ENCODE peak calls at places on chromosomes 4 and X, in ten cellular contexts. E is memory B cell; A is ELR; I is CD8-positive, alpha-beta memory T cell; S is activated CD4-positive, alpha-beta T cell treated with anti-CD3 and anti-CD28 coated beads, Interleukin-2, amount 10 ng/mL, durations not matched to agents 7 days and 5 days; H is hypothalamus; U is nephron progenitor cell; L is effector memory CD8-positive, alpha-beta T cell; P is caudate nucleus; D is HT1080. K is an unnamed sample.

GRCh38 chr4:53730431-53730830 is 139.1 kb upstream of the LNX1 start:
- DNase-seq in E (no peak), A (no peak), I (no peak), S (no peak), H (no peak), U (no peak), L (no peak), P (no peak), D (no peak), K (no peak)

GRCh38 chr4:6926681-6927478 is 17.3 kb downstream of the TBC1D14 start:
- DNase-seq in E (no peak), A (no peak), I (peak), S (peak), H (no peak), U (peak), L (no peak), P (no peak), D (no peak), K (peak)

GRCh38 chrX:106263817-106264216 is 95.7 kb downstream of the PWWP3B start:
- DNase-seq in E (no peak), A (no peak), I (no peak), S (no peak), H (no peak), U (no peak), L (no peak), P (no peak), D (peak), K (no peak)

GRCh38 chrX:130170752-130171445 is 863 bp upstream of the RAB33A start:
- DNase-seq in E (peak), A (peak), I (peak), S (peak), H (peak), U (peak), L (peak), P (peak), D (no peak), K (peak)

GRCh38 chrX:15525664-15526416 is 25.2 kb downstream of the BMX start:
- DNase-seq in E (no peak), A (peak), I (no peak), S (no peak), H (no peak), U (no peak), L (no peak), P (no peak), D (peak), K (no peak)

GRCh38 chr4:21765810-21766407 is 182.7 kb downstream of the KCNIP4 start:
- DNase-seq in E (no peak), A (peak), I (no peak), S (peak), H (no peak), U (peak), L (no peak), P (peak), D (peak), K (peak)

GRCh38 chr4:98728433-98728832 is 70.0 kb upstream of the TSPAN5 start:
- DNase-seq in E (no peak), A (peak), I (no peak), S (no peak), H (no peak), U (no peak), L (no peak), P (no peak), D (peak), K (no peak)

GRCh38 chr4:85459736-85460135 is 15.2 kb upstream of the ARHGAP24 start:
- DNase-seq in E (no peak), A (no peak), I (no peak), S (no peak), H (no peak), U (no peak), L (no peak), P (no peak), D (no peak), K (no peak)

GRCh38 chrX:259692-260355 is 21.4 kb upstream of the PLCXD1 start:
- DNase-seq in E (no peak), A (no peak), I (no peak), S (no peak), H (no peak), U (no peak), L (no peak), P (no peak), D (no peak), K (no peak)

GRCh38 chr4:21304061-21304541 is 603.8 kb downstream of the PACRGL start:
- DNase-seq in E (no peak), A (no peak), I (no peak), S (no peak), H (peak), U (peak), L (no peak), P (peak), D (peak), K (peak)

GRCh38 chr4:172096771-172097170 is 283.6 kb downstream of the GALNTL6 start:
- DNase-seq in E (no peak), A (no peak), I (no peak), S (no peak), H (no peak), U (no peak), L (no peak), P (no peak), D (no peak), K (no peak)

GRCh38 chrX:37746268-37746931 is 33.5 kb upstream of the CYBB start:
- DNase-seq in E (peak), A (peak), I (no peak), S (no peak), H (no peak), U (no peak), L (no peak), P (no peak), D (peak), K (no peak)

GRCh38 chr4:44760142-44760898 is 34.0 kb upstream of the GNPDA2 start:
- DNase-seq in E (peak), A (peak), I (no peak), S (peak), H (no peak), U (peak), L (no peak), P (no peak), D (peak), K (peak)

GRCh38 chr4:129526812-129527211 is 430.9 kb downstream of the C4orf33 start:
- DNase-seq in E (no peak), A (peak), I (no peak), S (no peak), H (no peak), U (no peak), L (no peak), P (no peak), D (peak), K (peak)

GRCh38 chr4:30719363-30720020 is 677 bp upstream of the PCDH7 start:
- DNase-seq in E (no peak), A (peak), I (no peak), S (no peak), H (peak), U (peak), L (no peak), P (peak), D (peak), K (no peak)

GRCh38 chr4:151676301-151676700 is 84.5 kb downstream of the GATB start:
- DNase-seq in E (no peak), A (peak), I (no peak), S (no peak), H (no peak), U (no peak), L (no peak), P (no peak), D (peak), K (no peak)

GRCh38 chrX:56853436-56853835 is 124.4 kb downstream of the NBDY start:
- DNase-seq in E (no peak), A (no peak), I (no peak), S (no peak), H (no peak), U (no peak), L (no peak), P (no peak), D (peak), K (no peak)

GRCh38 chrX:40094041-40094899 is 3.5 kb downstream of the BCOR start:
- DNase-seq in E (no peak), A (peak), I (no peak), S (peak), H (no peak), U (peak), L (no peak), P (peak), D (no peak), K (peak)

GRCh38 chrX:48703642-48704481 is 7.3 kb downstream of the SUV39H1 start:
- DNase-seq in E (no peak), A (peak), I (no peak), S (no peak), H (peak), U (no peak), L (no peak), P (no peak), D (peak), K (no peak)

GRCh38 chr4:53809816-53810215 is 218.5 kb upstream of the LNX1 start:
- DNase-seq in E (no peak), A (no peak), I (no peak), S (no peak), H (no peak), U (no peak), L (no peak), P (no peak), D (no peak), K (no peak)

GRCh38 chr4:152614337-152614736 is 65.5 kb downstream of the TMEM154 start:
- DNase-seq in E (no peak), A (peak), I (no peak), S (no peak), H (no peak), U (no peak), L (no peak), P (no peak), D (peak), K (no peak)

GRCh38 chr4:73894021-73894420 is 24.8 kb downstream of the CXCL1 start:
- DNase-seq in E (no peak), A (no peak), I (no peak), S (no peak), H (no peak), U (no peak), L (no peak), P (no peak), D (no peak), K (no peak)

GRCh38 chr4:23924556-23924955 is 34.7 kb upstream of the PPARGC1A start:
- DNase-seq in E (no peak), A (no peak), I (no peak), S (no peak), H (no peak), U (no peak), L (no peak), P (no peak), D (no peak), K (no peak)

GRCh38 chr4:173827707-173828106 is 297.7 kb upstream of the HAND2 start:
- DNase-seq in E (no peak), A (peak), I (no peak), S (no peak), H (no peak), U (no peak), L (no peak), P (no peak), D (peak), K (no peak)

GRCh38 chrX:118973389-118974087 is 880 bp upstream of the LONRF3 start:
- DNase-seq in E (no peak), A (peak), I (no peak), S (no peak), H (no peak), U (peak), L (no peak), P (no peak), D (no peak), K (no peak)

GRCh38 chr4:8365951-8366350 is 74.6 kb downstream of the ACOX3 start:
- DNase-seq in E (no peak), A (no peak), I (no peak), S (no peak), H (no peak), U (no peak), L (no peak), P (no peak), D (no peak), K (no peak)

GRCh38 chrX:37846934-37847732 is at the start of gene DYNLT3:
- DNase-seq in E (peak), A (peak), I (peak), S (peak), H (peak), U (peak), L (peak), P (peak), D (peak), K (peak)

GRCh38 chr4:113183032-113183573 is 133.7 kb downstream of the ANK2 start:
- DNase-seq in E (no peak), A (no peak), I (no peak), S (no peak), H (no peak), U (no peak), L (no peak), P (no peak), D (no peak), K (no peak)

GRCh38 chr4:38757945-38758344 is 24.8 kb downstream of the TLR10 start:
- DNase-seq in E (no peak), A (peak), I (no peak), S (peak), H (no peak), U (no peak), L (no peak), P (no peak), D (no peak), K (no peak)

GRCh38 chrX:19190902-19191301 is 68.6 kb upstream of the ADGRG2 start:
- DNase-seq in E (no peak), A (no peak), I (no peak), S (no peak), H (no peak), U (no peak), L (no peak), P (no peak), D (no peak), K (no peak)

GRCh38 chrX:39204945-39205344 is 403.7 kb downstream of the MID1IP1 start:
- DNase-seq in E (no peak), A (no peak), I (no peak), S (no peak), H (no peak), U (no peak), L (no peak), P (no peak), D (no peak), K (no peak)

GRCh38 chr4:186037692-186038658 is 31.0 kb upstream of the TLR3 start:
- DNase-seq in E (peak), A (peak), I (no peak), S (peak), H (peak), U (peak), L (peak), P (peak), D (peak), K (peak)

K was measured in NCI-H2227 treated with DMSO at 0.1 percent for 48 hours.